ENCODE peak calls at places on chromosomes 4 and X, in seven cellular contexts. R is HEK293T; U is stimulated activated naive CD8-positive, alpha-beta T cell treated with anti-CD3 and anti-CD28 coated beads, Interleukin-15, Interleukin-2, amounts not matched to agents 100 U/mL and 50 U/mL, for 24 hours; S is activated gamma-delta T cell treated with Interleukin-2 at 50 U/mL for 16 hours; Z is NCI-H2081; J is NCI-H774; C is GM10248. W is an unnamed sample.

GRCh38 chrX:65723706-65724105 is 56.3 kb downstream of the MSN start:
- DNase-seq in R (no peak), U (peak), S (no peak), Z (no peak), J (no peak), C (peak), W (peak)

GRCh38 chr4:179671609-179672008 is 2229.4 kb upstream of the AGA start:
- DNase-seq in R (no peak), U (no peak), S (no peak), Z (no peak), J (no peak), C (no peak), W (no peak)

GRCh38 chrX:68978211-68978780 is 149.5 kb downstream of the EFNB1 start:
- DNase-seq in R (peak), U (no peak), S (no peak), Z (no peak), J (no peak), C (no peak), W (no peak)

GRCh38 chr4:38184404-38184803 is 224.2 kb downstream of the PTTG2 start:
- DNase-seq in R (no peak), U (no peak), S (no peak), Z (no peak), J (no peak), C (no peak), W (no peak)

GRCh38 chr4:156593464-156593863 is 378.1 kb downstream of the PDGFC start:
- DNase-seq in R (no peak), U (no peak), S (no peak), Z (no peak), J (no peak), C (no peak), W (no peak)

GRCh38 chr4:111136438-111136837 is 513.6 kb upstream of the PITX2 start:
- DNase-seq in R (no peak), U (no peak), S (no peak), Z (no peak), J (no peak), C (no peak), W (no peak)

GRCh38 chrX:140918398-140919043 is 83.9 kb upstream of the SPANXB1 start:
- DNase-seq in R (peak), U (peak), S (no peak), Z (peak), J (no peak), C (peak), W (peak)

GRCh38 chr4:42607011-42607726 is 49.7 kb downstream of the ATP8A1 start:
- DNase-seq in R (no peak), U (no peak), S (no peak), Z (no peak), J (no peak), C (no peak), W (no peak)

GRCh38 chrX:134933248-134933647 is 57.5 kb upstream of the SMIM10 start:
- DNase-seq in R (no peak), U (no peak), S (no peak), Z (no peak), J (no peak), C (no peak), W (no peak)

GRCh38 chrX:44873415-44874270 is 655 bp downstream of the KDM6A start:
- DNase-seq in R (peak), U (peak), S (peak), Z (peak), J (peak), C (peak), W (peak)

GRCh38 chr4:140673729-140674128 is 82.5 kb downstream of the TBC1D9 start:
- DNase-seq in R (no peak), U (no peak), S (no peak), Z (no peak), J (no peak), C (no peak), W (no peak)

GRCh38 chr4:143382539-143382938 is 45.9 kb downstream of the GAB1 start:
- DNase-seq in R (no peak), U (no peak), S (no peak), Z (no peak), J (no peak), C (no peak), W (no peak)

GRCh38 chrX:41759817-41760216 is 35.8 kb downstream of the GPR82 start:
- DNase-seq in R (peak), U (no peak), S (no peak), Z (no peak), J (no peak), C (peak), W (no peak)

GRCh38 chrX:125004799-125005198 is 314.9 kb upstream of the TEX13C start:
- DNase-seq in R (no peak), U (no peak), S (no peak), Z (peak), J (peak), C (no peak), W (no peak)

GRCh38 chr4:38510201-38510600 is 153.8 kb upstream of the KLF3 start:
- DNase-seq in R (no peak), U (no peak), S (no peak), Z (no peak), J (no peak), C (no peak), W (no peak)

GRCh38 chrX:41802958-41803357 is 79.0 kb downstream of the GPR82 start:
- DNase-seq in R (no peak), U (no peak), S (no peak), Z (no peak), J (no peak), C (no peak), W (no peak)

GRCh38 chr4:25862411-25863346 is at the start of gene SEL1L3:
- DNase-seq in R (peak), U (peak), S (peak), Z (peak), J (peak), C (peak), W (peak)

GRCh38 chrX:11346283-11346682 is 53.1 kb downstream of the AMELX start:
- DNase-seq in R (no peak), U (no peak), S (no peak), Z (no peak), J (no peak), C (no peak), W (no peak)

GRCh38 chr4:76377922-76378321 is 43.0 kb downstream of the CCDC158 start:
- DNase-seq in R (peak), U (peak), S (peak), Z (peak), J (no peak), C (peak), W (peak)

GRCh38 chr4:31370866-31371465 is 650.8 kb downstream of the PCDH7 start:
- DNase-seq in R (peak), U (no peak), S (no peak), Z (peak), J (no peak), C (peak), W (no peak)

GRCh38 chr4:3311095-3311372 is 18.2 kb downstream of the RGS12 start:
- DNase-seq in R (no peak), U (no peak), S (no peak), Z (no peak), J (no peak), C (no peak), W (no peak)

GRCh38 chr4:77240469-77241066 is 83.6 kb downstream of the CCNG2 start:
- DNase-seq in R (peak), U (peak), S (peak), Z (peak), J (peak), C (peak), W (peak)

GRCh38 chrX:111262086-111262485 is 8.2 kb downstream of the CAPN6 start:
- DNase-seq in R (no peak), U (no peak), S (no peak), Z (no peak), J (no peak), C (no peak), W (no peak)

GRCh38 chr4:123291329-123291728 is 105.3 kb upstream of the SPRY1 start:
- DNase-seq in R (no peak), U (no peak), S (no peak), Z (no peak), J (no peak), C (no peak), W (no peak)

GRCh38 chr4:7904108-7904516 is 35.5 kb downstream of the AFAP1 start:
- DNase-seq in R (no peak), U (no peak), S (no peak), Z (no peak), J (no peak), C (no peak), W (no peak)

W was measured in activated CD4-positive, alpha-beta memory T cell treated with anti-CD3 and anti-CD28 coated beads for 36 hours.